ENCODE peak calls at places on chromosomes 12 and 14, in five cellular contexts. One of them, this sample, is unnamed.

GRCh38 chr14:69559581-69560011 is 15.1 kb downstream of the CCDC177 start:
- DNase-seq in lower lobe of right lung: no peak
- DNase-seq in tibial nerve: no peak
- DNase-seq in adrenal gland: no peak
- DNase-seq in DND-41: no peak
- DNase-seq in this sample: no peak

GRCh38 chr12:9872743-9873142 is 3.6 kb upstream of the CLEC2B start:
- DNase-seq in lower lobe of right lung: no peak
- DNase-seq in tibial nerve: no peak
- DNase-seq in adrenal gland: no peak
- DNase-seq in DND-41: no peak
- DNase-seq in this sample: no peak

GRCh38 chr14:104515059-104515810 is 64.3 kb upstream of the C14orf180 start:
- DNase-seq in lower lobe of right lung: no peak
- DNase-seq in tibial nerve: no peak
- DNase-seq in adrenal gland: peak
- DNase-seq in DND-41: no peak
- DNase-seq in this sample: peak

GRCh38 chr12:572532-572899 is 90.7 kb downstream of the NINJ2 start:
- DNase-seq in lower lobe of right lung: no peak
- DNase-seq in tibial nerve: no peak
- DNase-seq in adrenal gland: no peak
- DNase-seq in DND-41: no peak
- DNase-seq in this sample: peak

GRCh38 chr12:116719661-116720060 is 18.2 kb downstream of the SPRING1 start:
- DNase-seq in lower lobe of right lung: no peak
- DNase-seq in tibial nerve: no peak
- DNase-seq in adrenal gland: peak
- DNase-seq in DND-41: no peak
- DNase-seq in this sample: no peak

GRCh38 chr14:67018720-67019119 is 170.5 kb upstream of the GARIN2 start:
- DNase-seq in lower lobe of right lung: no peak
- DNase-seq in tibial nerve: no peak
- DNase-seq in adrenal gland: no peak
- DNase-seq in DND-41: no peak
- DNase-seq in this sample: no peak

GRCh38 chr14:89383171-89383845 is 33.7 kb downstream of the FOXN3 start:
- DNase-seq in lower lobe of right lung: no peak
- DNase-seq in tibial nerve: no peak
- DNase-seq in adrenal gland: no peak
- DNase-seq in DND-41: no peak
- DNase-seq in this sample: no peak

GRCh38 chr12:100141666-100141997 is 1.0 kb downstream of the BLTP3B start:
- DNase-seq in lower lobe of right lung: no peak
- DNase-seq in tibial nerve: no peak
- DNase-seq in adrenal gland: peak
- DNase-seq in DND-41: peak
- DNase-seq in this sample: no peak

GRCh38 chr14:93150227-93151206 is 34.2 kb downstream of the MOAP1 start:
- DNase-seq in lower lobe of right lung: no peak
- DNase-seq in tibial nerve: no peak
- DNase-seq in adrenal gland: no peak
- DNase-seq in DND-41: no peak
- DNase-seq in this sample: peak

GRCh38 chr12:89250648-89251047 is 101.7 kb downstream of the DUSP6 start:
- DNase-seq in lower lobe of right lung: no peak
- DNase-seq in tibial nerve: no peak
- DNase-seq in adrenal gland: no peak
- DNase-seq in DND-41: no peak
- DNase-seq in this sample: no peak

GRCh38 chr12:128971802-128972201 is 118.5 kb downstream of the GLT1D1 start:
- DNase-seq in lower lobe of right lung: no peak
- DNase-seq in tibial nerve: no peak
- DNase-seq in adrenal gland: no peak
- DNase-seq in DND-41: no peak
- DNase-seq in this sample: no peak

GRCh38 chr12:121124402-121125109 is 8.1 kb upstream of the P2RX7 start:
- DNase-seq in lower lobe of right lung: no peak
- DNase-seq in tibial nerve: no peak
- DNase-seq in adrenal gland: no peak
- DNase-seq in DND-41: no peak
- DNase-seq in this sample: no peak

GRCh38 chr12:58419182-58419760 is 477.9 kb downstream of the ATP23 start:
- DNase-seq in lower lobe of right lung: no peak
- DNase-seq in tibial nerve: no peak
- DNase-seq in adrenal gland: no peak
- DNase-seq in DND-41: no peak
- DNase-seq in this sample: peak

GRCh38 chr14:106605548-106606448 is 1079.4 kb downstream of the TMEM121 start:
- DNase-seq in lower lobe of right lung: peak
- DNase-seq in tibial nerve: no peak
- DNase-seq in adrenal gland: no peak
- DNase-seq in DND-41: peak
- DNase-seq in this sample: peak

GRCh38 chr14:35883677-35884293 is 57.6 kb downstream of the BRMS1L start:
- DNase-seq in lower lobe of right lung: no peak
- DNase-seq in tibial nerve: no peak
- DNase-seq in adrenal gland: no peak
- DNase-seq in DND-41: peak
- DNase-seq in this sample: peak

GRCh38 chr14:32593290-32593942 is 264.3 kb downstream of the AKAP6 start:
- DNase-seq in lower lobe of right lung: no peak
- DNase-seq in tibial nerve: no peak
- DNase-seq in adrenal gland: no peak
- DNase-seq in DND-41: no peak
- DNase-seq in this sample: no peak

GRCh38 chr14:36069535-36069900 is 107.0 kb downstream of the PTCSC3 start:
- DNase-seq in lower lobe of right lung: peak
- DNase-seq in tibial nerve: no peak
- DNase-seq in adrenal gland: no peak
- DNase-seq in DND-41: peak
- DNase-seq in this sample: peak

GRCh38 chr12:6471992-6472366 is 1.5 kb upstream of the VAMP1 start:
- DNase-seq in lower lobe of right lung: no peak
- DNase-seq in tibial nerve: no peak
- DNase-seq in adrenal gland: no peak
- DNase-seq in DND-41: no peak
- DNase-seq in this sample: no peak

GRCh38 chr14:103393687-103394626 is 8.7 kb downstream of the MARK3 start:
- DNase-seq in lower lobe of right lung: peak
- DNase-seq in tibial nerve: no peak
- DNase-seq in adrenal gland: no peak
- DNase-seq in DND-41: no peak
- DNase-seq in this sample: no peak

GRCh38 chr12:89932950-89933349 is 224.3 kb upstream of the ATP2B1 start:
- DNase-seq in lower lobe of right lung: no peak
- DNase-seq in tibial nerve: no peak
- DNase-seq in adrenal gland: no peak
- DNase-seq in DND-41: no peak
- DNase-seq in this sample: no peak

GRCh38 chr12:56387152-56387551 is 24.5 kb upstream of the APOF start:
- DNase-seq in lower lobe of right lung: no peak
- DNase-seq in tibial nerve: no peak
- DNase-seq in adrenal gland: no peak
- DNase-seq in DND-41: no peak
- DNase-seq in this sample: no peak

GRCh38 chr14:75340921-75341320 is 62.3 kb downstream of the FOS start:
- DNase-seq in lower lobe of right lung: peak
- DNase-seq in tibial nerve: peak
- DNase-seq in adrenal gland: peak
- DNase-seq in DND-41: no peak
- DNase-seq in this sample: peak

GRCh38 chr12:131456301-131457027 is 254.4 kb upstream of the SFSWAP start:
- DNase-seq in lower lobe of right lung: no peak
- DNase-seq in tibial nerve: no peak
- DNase-seq in adrenal gland: no peak
- DNase-seq in DND-41: no peak
- DNase-seq in this sample: peak

GRCh38 chr14:27730204-27730603 is 1036.4 kb upstream of the FOXG1 start:
- DNase-seq in lower lobe of right lung: no peak
- DNase-seq in tibial nerve: no peak
- DNase-seq in adrenal gland: no peak
- DNase-seq in DND-41: no peak
- DNase-seq in this sample: no peak

GRCh38 chr12:57240069-57240921 is 10.7 kb downstream of the STAC3 start:
- DNase-seq in lower lobe of right lung: peak
- DNase-seq in tibial nerve: no peak
- DNase-seq in adrenal gland: no peak
- DNase-seq in DND-41: peak
- DNase-seq in this sample: peak

GRCh38 chr12:23262670-23263069 is 637.7 kb downstream of the ETNK1 start:
- DNase-seq in lower lobe of right lung: no peak
- DNase-seq in tibial nerve: no peak
- DNase-seq in adrenal gland: no peak
- DNase-seq in DND-41: no peak
- DNase-seq in this sample: no peak

GRCh38 chr12:52341066-52341580 is 19.9 kb upstream of the KRT83 start:
- DNase-seq in lower lobe of right lung: no peak
- DNase-seq in tibial nerve: no peak
- DNase-seq in adrenal gland: no peak
- DNase-seq in DND-41: no peak
- DNase-seq in this sample: no peak

GRCh38 chr14:103731916-103732867 is 16.6 kb downstream of the ZFYVE21 start:
- DNase-seq in lower lobe of right lung: peak
- DNase-seq in tibial nerve: no peak
- DNase-seq in adrenal gland: no peak
- DNase-seq in DND-41: no peak
- DNase-seq in this sample: no peak

GRCh38 chr12:107126688-107127481 is 33.5 kb upstream of the CRY1 start:
- DNase-seq in lower lobe of right lung: no peak
- DNase-seq in tibial nerve: no peak
- DNase-seq in adrenal gland: no peak
- DNase-seq in DND-41: no peak
- DNase-seq in this sample: no peak

GRCh38 chr12:112524676-112525425 is 106.1 kb downstream of the PTPN11 start:
- DNase-seq in lower lobe of right lung: no peak
- DNase-seq in tibial nerve: no peak
- DNase-seq in adrenal gland: no peak
- DNase-seq in DND-41: no peak
- DNase-seq in this sample: no peak
- TF ChIP-seq CTCF in lower lobe of right lung: no peak
- TF ChIP-seq CTCF in tibial nerve: no peak
- TF ChIP-seq CTCF in adrenal gland: no peak
- TF ChIP-seq CTCF in DND-41: no peak
- TF ChIP-seq CTCF in this sample: no peak

GRCh38 chr12:95380997-95381786 is 92.8 kb upstream of the METAP2 start:
- DNase-seq in lower lobe of right lung: no peak
- DNase-seq in tibial nerve: no peak
- DNase-seq in adrenal gland: no peak
- DNase-seq in DND-41: no peak
- DNase-seq in this sample: no peak

GRCh38 chr12:95386056-95386455 is 87.9 kb upstream of the METAP2 start:
- DNase-seq in lower lobe of right lung: no peak
- DNase-seq in tibial nerve: no peak
- DNase-seq in adrenal gland: no peak
- DNase-seq in DND-41: no peak
- DNase-seq in this sample: no peak

GRCh38 chr12:95385646-95386045 is 88.3 kb upstream of the METAP2 start:
- DNase-seq in lower lobe of right lung: no peak
- DNase-seq in tibial nerve: no peak
- DNase-seq in adrenal gland: no peak
- DNase-seq in DND-41: no peak
- DNase-seq in this sample: no peak

GRCh38 chr12:95385246-95385645 is 88.7 kb upstream of the METAP2 start:
- DNase-seq in lower lobe of right lung: no peak
- DNase-seq in tibial nerve: no peak
- DNase-seq in adrenal gland: no peak
- DNase-seq in DND-41: no peak
- DNase-seq in this sample: no peak

DNA sequence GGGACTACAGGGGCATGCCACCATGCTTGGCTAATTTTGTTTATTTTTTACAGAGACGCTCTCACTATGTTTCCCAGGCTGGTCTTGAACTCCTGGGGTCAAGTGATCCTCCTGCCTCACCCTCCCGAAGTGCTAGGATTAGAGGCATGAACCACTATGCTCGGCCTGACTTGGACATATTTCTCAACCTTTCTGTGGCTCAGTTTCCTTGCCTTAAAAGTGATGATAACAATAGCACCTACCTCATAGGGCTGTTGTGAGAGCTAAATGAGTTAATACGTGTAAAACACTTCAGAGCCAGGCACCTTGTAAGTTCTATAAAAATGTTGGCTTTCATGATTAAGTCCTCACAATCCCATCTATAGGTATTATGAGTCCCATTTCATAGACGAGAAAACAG is 89.2 kb upstream of the METAP2 start:
- DNase-seq in lower lobe of right lung: no peak
- DNase-seq in tibial nerve: no peak
- DNase-seq in adrenal gland: no peak
- DNase-seq in DND-41: no peak
- DNase-seq in this sample: no peak
- H3K27ac ChIP-seq in lower lobe of right lung: no peak
- H3K27ac ChIP-seq in tibial nerve: peak
- H3K27ac ChIP-seq in adrenal gland: no peak
- H3K27ac ChIP-seq in DND-41: no peak
- H3K27ac ChIP-seq in this sample: no peak

GRCh38 chr14:73026845-73027542 is at the start of gene ZFYVE1:
- DNase-seq in lower lobe of right lung: peak
- DNase-seq in tibial nerve: peak
- DNase-seq in adrenal gland: peak
- DNase-seq in DND-41: peak
- DNase-seq in this sample: peak

GRCh38 chr14:73027546-73027945 is 640 bp upstream of the ZFYVE1 start:
- DNase-seq in lower lobe of right lung: no peak
- DNase-seq in tibial nerve: no peak
- DNase-seq in adrenal gland: no peak
- DNase-seq in DND-41: no peak
- DNase-seq in this sample: no peak

GRCh38 chr14:73026243-73026844 is 562 bp downstream of the ZFYVE1 start:
- DNase-seq in lower lobe of right lung: no peak
- DNase-seq in tibial nerve: no peak
- DNase-seq in adrenal gland: no peak
- DNase-seq in DND-41: no peak
- DNase-seq in this sample: no peak

GRCh38 chr14:73027984-73028383 is 1.1 kb upstream of the ZFYVE1 start:
- DNase-seq in lower lobe of right lung: no peak
- DNase-seq in tibial nerve: no peak
- DNase-seq in adrenal gland: no peak
- DNase-seq in DND-41: no peak
- DNase-seq in this sample: no peak

GRCh38 chr14:73025544-73025943 is 1.4 kb downstream of the ZFYVE1 start:
- DNase-seq in lower lobe of right lung: no peak
- DNase-seq in tibial nerve: no peak
- DNase-seq in adrenal gland: no peak
- DNase-seq in DND-41: no peak
- DNase-seq in this sample: no peak
- TF ChIP-seq CTCF in lower lobe of right lung: no peak
- TF ChIP-seq CTCF in tibial nerve: no peak
- TF ChIP-seq CTCF in adrenal gland: no peak
- TF ChIP-seq CTCF in DND-41: no peak
- TF ChIP-seq CTCF in this sample: no peak

GRCh38 chr14:50964683-50965390 is 20.6 kb upstream of the PYGL start:
- DNase-seq in lower lobe of right lung: no peak
- DNase-seq in tibial nerve: no peak
- DNase-seq in adrenal gland: peak
- DNase-seq in DND-41: no peak
- DNase-seq in this sample: peak
- H3K27ac ChIP-seq in lower lobe of right lung: no peak
- H3K27ac ChIP-seq in tibial nerve: no peak
- H3K27ac ChIP-seq in adrenal gland: no peak
- H3K27ac ChIP-seq in DND-41: no peak
- H3K27ac ChIP-seq in this sample: peak

This sample was measured in stomach.